ENCODE peak calls at places on chromosomes 12 and 14, in seven cellular contexts. M is foreskin keratinocyte; J is effector memory CD4-positive, alpha-beta T cell; C is neural progenitor cell; D is H9; K is CD8-positive, alpha-beta memory T cell; S is psoas muscle. Y is an unnamed sample.
A peak's percentile ranks its signal among the peaks of the same experiment; 100 is the strongest.

GRCh38 chr14:69464829-69465228 is 19.7 kb upstream of the PLEKHD1 start:
- DNase-seq in M (no peak), J (no peak), C (no peak), D (no peak), K (no peak), S (no peak), Y (no peak)

GRCh38 chr12:96831346-96831745 is 75.7 kb upstream of the NEDD1 start:
- DNase-seq in M (no peak), J (no peak), C (no peak), D (no peak), K (no peak), S (no peak), Y (no peak)

GRCh38 chr12:15505616-15506015 is 183.3 kb downstream of the PTPRO start:
- DNase-seq in M (no peak), J (no peak), C (no peak), D (no peak), K (no peak), S (no peak), Y (no peak)

GRCh38 chr12:51970904-51971646 is 19.6 kb downstream of the ACVR1B start:
- DNase-seq in M (peak; percentile 92), J (peak; percentile 25), C (peak; percentile 65), D (peak; percentile 68), K (peak; percentile 59), S (no peak), Y (no peak)

GRCh38 chr12:121871501-121871900 is 12.8 kb upstream of the HPD start:
- DNase-seq in M (no peak), J (no peak), C (no peak), D (no peak), K (no peak), S (no peak), Y (no peak)

GRCh38 chr12:57452181-57452936 is 2.7 kb upstream of the INHBE start:
- DNase-seq in M (no peak), J (no peak), C (no peak), D (no peak), K (no peak), S (peak; percentile 38), Y (peak; percentile 39)

GRCh38 chr12:94813314-94813713 is 163.0 kb upstream of the TMCC3 start:
- DNase-seq in M (no peak), J (no peak), C (no peak), D (no peak), K (no peak), S (no peak), Y (no peak)

GRCh38 chr12:130770413-130771028 is 54.4 kb upstream of the RIMBP2 start:
- DNase-seq in M (no peak), J (no peak), C (no peak), D (peak; percentile 56), K (no peak), S (no peak), Y (no peak)

GRCh38 chr14:67319142-67319541 is 40.5 kb downstream of the ATP6V1D start:
- DNase-seq in M (no peak), J (no peak), C (no peak), D (no peak), K (no peak), S (no peak), Y (no peak)

GRCh38 chr12:42961395-42961794 is 371.8 kb upstream of the PRICKLE1 start:
- DNase-seq in M (peak; percentile 98), J (no peak), C (no peak), D (no peak), K (no peak), S (no peak), Y (no peak)

GRCh38 chr14:28057286-28058011 is 709.1 kb upstream of the FOXG1 start:
- DNase-seq in M (peak; percentile 11), J (no peak), C (no peak), D (no peak), K (no peak), S (no peak), Y (no peak)

GRCh38 chr12:27336254-27336653 is 3.6 kb downstream of the BMAL2 start:
- DNase-seq in M (peak; percentile 73), J (no peak), C (no peak), D (no peak), K (no peak), S (no peak), Y (no peak)

GRCh38 chr12:14185441-14186192 is 179.9 kb upstream of the ATF7IP start:
- DNase-seq in M (no peak), J (peak; percentile 12), C (peak; percentile 81), D (peak; percentile 67), K (peak; percentile 6), S (no peak), Y (no peak)

GRCh38 chr12:82937151-82937550 is 250.4 kb downstream of the TMTC2 start:
- DNase-seq in M (no peak), J (no peak), C (no peak), D (no peak), K (no peak), S (no peak), Y (no peak)

GRCh38 chr12:76441016-76441415 is 92.8 kb upstream of the BBS10 start:
- DNase-seq in M (no peak), J (no peak), C (no peak), D (no peak), K (no peak), S (no peak), Y (no peak)

GRCh38 chr14:103546651-103547454 is 15.6 kb downstream of the BAG5 start:
- DNase-seq in M (no peak), J (peak; percentile 72), C (peak; percentile 82), D (peak; percentile 87), K (peak; percentile 65), S (peak; percentile 79), Y (peak; percentile 48)

GRCh38 chr12:30796508-30796780 is 41.7 kb upstream of the CAPRIN2 start:
- DNase-seq in M (no peak), J (no peak), C (peak; percentile 79), D (peak; percentile 81), K (no peak), S (peak; percentile 27), Y (no peak)

GRCh38 chr14:90828642-90829487 is 12.6 kb upstream of the TTC7B start:
- DNase-seq in M (no peak), J (no peak), C (no peak), D (no peak), K (peak; percentile 34), S (no peak), Y (no peak)

GRCh38 chr14:104700747-104701215 is 11.4 kb downstream of the INF2 start:
- DNase-seq in M (no peak), J (no peak), C (no peak), D (no peak), K (no peak), S (no peak), Y (no peak)

GRCh38 chr14:49931523-49931922 is 38.6 kb downstream of the ARF6 start:
- DNase-seq in M (no peak), J (no peak), C (no peak), D (no peak), K (no peak), S (no peak), Y (no peak)

GRCh38 chr12:42810006-42810405 is 220.5 kb upstream of the PRICKLE1 start:
- DNase-seq in M (no peak), J (no peak), C (no peak), D (no peak), K (no peak), S (no peak), Y (no peak)

GRCh38 chr12:109999983-110000505 is 814 bp downstream of the ANKRD13A start:
- DNase-seq in M (no peak), J (no peak), C (peak; percentile 54), D (no peak), K (no peak), S (no peak), Y (no peak)
- H3K27ac ChIP-seq in M (peak overlapping the region; percentile 46), J (peak overlapping the region; percentile 75), C (no peak overlapping the region), D (no peak overlapping the region), K (peak overlapping the region; percentile 94), S (peak overlapping the region; percentile 90), Y (peak overlapping the region; percentile 95)

DNA sequence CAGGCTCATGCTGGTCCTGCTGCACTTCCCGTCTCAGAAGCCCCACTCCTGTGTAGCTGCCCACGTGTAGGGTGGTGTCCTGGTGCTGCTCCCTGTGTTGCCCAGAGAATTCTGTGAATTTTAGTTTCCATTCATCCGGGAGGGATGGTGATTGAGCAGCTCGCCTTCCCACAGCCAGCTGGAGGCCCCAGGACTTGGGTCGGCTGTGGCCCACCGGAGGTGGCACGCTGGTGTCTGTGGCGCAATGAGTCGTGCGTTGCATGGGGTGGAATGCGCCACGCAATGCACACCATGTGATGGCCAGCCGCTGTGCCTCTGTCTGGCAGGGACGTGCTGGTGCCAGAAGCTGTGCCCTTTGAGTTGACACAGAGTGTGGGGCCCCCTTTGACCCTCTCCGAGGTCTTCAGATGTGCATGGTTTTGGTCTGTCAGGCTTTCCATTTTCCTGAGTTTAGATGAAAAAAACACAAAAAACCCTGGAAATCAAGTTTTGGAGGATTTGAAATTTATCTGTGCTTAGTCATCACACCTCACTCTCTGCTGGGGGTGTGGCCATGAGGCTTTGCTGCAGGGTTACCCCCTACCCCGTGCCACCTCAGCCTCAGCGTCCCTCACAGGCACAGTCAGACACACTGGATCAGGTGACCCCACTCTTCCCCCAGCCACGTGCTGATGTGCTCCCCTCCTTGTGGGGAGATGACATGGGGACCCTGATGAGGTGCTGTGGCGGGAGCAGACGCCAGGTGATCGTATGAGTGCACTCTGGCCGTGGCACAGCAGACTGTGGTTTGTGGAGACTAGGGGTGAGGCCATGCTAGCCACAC is 64.6 kb downstream of the EP400 start:
- DNase-seq in M (no peak), J (no peak), C (no peak), D (no peak), K (no peak), S (no peak), Y (no peak)
- H3K27ac ChIP-seq in M (no peak overlapping the region), J (no peak overlapping the region), C (no peak overlapping the region), D (no peak overlapping the region), K (no peak overlapping the region), S (no peak overlapping the region), Y (no peak overlapping the region)

DNA sequence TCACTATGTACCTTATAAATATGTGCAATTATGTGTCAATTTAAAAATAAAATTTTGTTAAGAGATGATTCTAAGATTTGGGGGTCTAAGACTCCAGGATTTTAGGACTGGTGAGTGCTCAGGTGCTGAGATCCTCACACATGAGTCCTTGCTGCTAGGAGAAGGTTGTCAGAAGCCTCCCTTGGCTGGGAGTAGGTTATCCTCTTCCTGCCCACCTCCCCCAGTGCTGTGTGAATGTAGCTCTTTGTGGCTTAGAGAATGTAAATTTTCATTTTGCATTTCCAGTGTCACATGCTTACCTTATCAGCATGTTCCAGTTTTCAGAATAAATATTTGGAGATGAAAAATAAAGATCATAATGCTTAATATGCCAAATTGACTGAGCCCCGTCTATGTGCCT is 114.2 kb upstream of the MDM1 start:
- DNase-seq in M (no peak), J (no peak), C (no peak), D (no peak), K (no peak), S (no peak), Y (no peak)
- H3K27ac ChIP-seq in M (no peak overlapping the region), J (no peak overlapping the region), C (peak overlapping the region; percentile 88), D (no peak overlapping the region), K (no peak overlapping the region), S (no peak overlapping the region), Y (no peak overlapping the region)

DNA sequence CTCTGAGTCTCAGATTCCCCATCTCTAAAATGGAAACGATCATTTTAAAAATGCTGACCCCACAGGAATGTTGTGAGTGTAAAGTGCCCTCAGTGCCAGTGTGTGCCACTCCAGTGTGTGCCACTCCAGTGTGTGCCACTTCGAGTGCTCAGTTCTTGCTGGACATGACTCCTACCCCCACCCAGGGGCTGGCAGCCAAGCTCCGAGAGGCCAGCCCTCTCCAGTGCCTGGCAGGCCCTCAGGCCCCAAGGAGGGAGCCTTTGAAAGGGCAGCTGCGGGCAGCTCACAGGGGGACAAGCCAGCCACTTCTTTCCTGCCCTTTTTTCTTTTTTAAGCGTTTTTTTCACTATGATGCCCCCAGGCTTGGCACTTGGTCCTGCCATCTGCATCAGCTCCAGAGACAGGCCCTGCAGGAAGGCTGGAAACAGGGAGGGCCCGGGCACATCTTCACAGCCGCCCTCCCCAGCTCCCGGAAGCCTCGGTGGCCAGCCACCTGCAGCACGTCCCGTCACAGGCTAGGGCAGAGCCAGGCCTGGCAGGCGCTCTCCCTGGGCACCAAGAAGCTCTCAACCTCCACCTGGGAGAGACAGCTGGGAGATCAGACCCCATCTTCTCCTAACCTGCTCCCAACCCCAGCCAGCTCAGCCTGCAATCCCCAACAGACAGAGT is 29.8 kb downstream of the NCOR2 start:
- DNase-seq in M (no peak), J (no peak), C (no peak), D (no peak), K (no peak), S (no peak), Y (peak; percentile 34)
- H3K27ac ChIP-seq in M (no peak overlapping the region), J (no peak overlapping the region), C (no peak overlapping the region), D (no peak overlapping the region), K (no peak overlapping the region), S (peak overlapping the region; percentile 61), Y (peak overlapping the region; percentile 73)

Y was measured in caudate nucleus.